ENCODE peak calls at places on chromosome 3, in four cellular contexts. F, S, R and Q are unnamed samples.

GRCh38 chr3:184874709-184875644 is 63.0 kb downstream of the VPS8 start:
- DNase-seq in F (no peak), S (no peak), R (no peak), Q (no peak)

GRCh38 chr3:169846458-169847193 is 23.1 kb downstream of the LRRC31 start:
- DNase-seq in R (no peak), F (no peak), S (no peak), Q (no peak)

GRCh38 chr3:112486811-112487505 is 12.3 kb downstream of the BTLA start:
- DNase-seq in F (no peak), R (no peak), S (no peak), Q (no peak)

GRCh38 chr3:185688808-185689207 is 102.7 kb downstream of the SENP2 start:
- DNase-seq in S (no peak), R (no peak), F (no peak), Q (no peak)

GRCh38 chr3:74630602-74631001 is 16.1 kb upstream of the CNTN3 start:
- DNase-seq in F (no peak), R (no peak), S (no peak), Q (no peak)

GRCh38 chr3:192899540-192899982 is 18.1 kb downstream of the MB21D2 start:
- DNase-seq in R (no peak), S (no peak), F (no peak), Q (no peak)

GRCh38 chr3:78565712-78566111 is 1202.1 kb downstream of the ROBO1 start:
- DNase-seq in F (no peak), S (no peak), R (no peak), Q (no peak)

GRCh38 chr3:133674290-133674912 is 12.7 kb upstream of the TOPBP1 start:
- DNase-seq in S (no peak), F (no peak), R (no peak), Q (no peak)

GRCh38 chr3:59766165-59766872 is 716.5 kb upstream of the CFAP20DC start:
- DNase-seq in S (no peak), R (no peak), F (no peak), Q (no peak)

GRCh38 chr3:188282871-188283270 is 128.9 kb downstream of the LPP start:
- DNase-seq in R (no peak), F (no peak), S (no peak), Q (no peak)

GRCh38 chr3:11145888-11146287 is 8.4 kb upstream of the HRH1 start:
- DNase-seq in R (no peak), S (no peak), F (no peak), Q (no peak)

GRCh38 chr3:14876942-14877341 is 58.2 kb downstream of the FGD5 start:
- DNase-seq in R (no peak), F (no peak), S (peak; percentile 88), Q (no peak)

GRCh38 chr3:195764961-195765706 is 44.4 kb downstream of the MUC20 start:
- DNase-seq in R (no peak), F (no peak), S (no peak), Q (no peak)